ENCODE peak calls at places on chromosome 9, in eight cellular contexts. O, L, U, A, K, J, X and B are unnamed samples.

GRCh38 chr9:4665357-4665756 is 923 bp downstream of the SPATA6L start:
- DNase-seq in X (no peak), K (no peak), A (no peak), O (no peak), J (no peak), U (no peak), L (no peak), B (no peak)

GRCh38 chr9:94164756-94165549 is 80.7 kb downstream of the PTPDC1 start:
- DNase-seq in L (no peak), J (no peak), O (no peak), A (no peak), K (no peak), U (no peak), X (no peak), B (no peak)

GRCh38 chr9:78167356-78167755 is 68.5 kb upstream of the CEP78 start:
- DNase-seq in O (no peak), X (no peak), K (no peak), A (no peak), U (no peak), J (no peak), L (peak), B (no peak)

GRCh38 chr9:127899200-127899943 is at the start of gene ST6GALNAC6:
- DNase-seq in O (no peak), A (no peak), J (peak), L (no peak), K (peak), X (no peak), U (peak), B (no peak)

GRCh38 chr9:137064027-137064879 is 6.1 kb downstream of the SAPCD2 start:
- DNase-seq in J (peak), O (no peak), A (no peak), U (peak), L (peak), X (no peak), K (peak), B (peak)

GRCh38 chr9:92746567-92747458 is 17.8 kb downstream of the BICD2 start:
- DNase-seq in X (no peak), J (no peak), O (no peak), U (no peak), L (no peak), K (no peak), A (no peak), B (no peak)

GRCh38 chr9:95226921-95227320 is 90.6 kb downstream of the FANCC start:
- DNase-seq in X (no peak), A (no peak), L (no peak), O (no peak), U (no peak), J (no peak), K (no peak), B (no peak)

GRCh38 chr9:21812945-21813568 is 10.6 kb downstream of the MTAP start:
- DNase-seq in O (no peak), U (peak), X (no peak), J (peak), A (no peak), L (peak), K (peak), B (peak)

GRCh38 chr9:14769235-14769580 is 46.7 kb upstream of the CER1 start:
- DNase-seq in J (peak), U (no peak), L (no peak), O (no peak), A (no peak), X (no peak), K (no peak), B (no peak)

GRCh38 chr9:23117621-23118020 is 671.0 kb downstream of the DMRTA1 start:
- DNase-seq in K (no peak), L (no peak), J (no peak), O (no peak), U (no peak), X (no peak), A (no peak), B (no peak)

GRCh38 chr9:83059417-83059816 is 3.5 kb downstream of the RASEF start:
- DNase-seq in L (no peak), O (no peak), A (no peak), U (no peak), X (no peak), K (no peak), J (no peak), B (no peak)

GRCh38 chr9:108282872-108283271 is 572.9 kb downstream of the ACTL7B start:
- DNase-seq in A (no peak), L (no peak), X (no peak), J (no peak), K (no peak), U (no peak), O (no peak), B (no peak)

GRCh38 chr9:109411069-109411761 is 86.9 kb downstream of the PTPN3 start:
- DNase-seq in K (peak), A (no peak), J (no peak), O (no peak), L (no peak), X (no peak), U (no peak), B (no peak)

GRCh38 chr9:35923927-35924763 is 14.9 kb downstream of the SPAAR start:
- DNase-seq in X (no peak), L (no peak), K (no peak), U (no peak), O (peak), A (no peak), J (no peak), B (no peak)

GRCh38 chr9:99046068-99046467 is 58.8 kb upstream of the TGFBR1 start:
- DNase-seq in O (no peak), X (no peak), U (no peak), J (no peak), A (no peak), L (no peak), K (no peak), B (no peak)

GRCh38 chr9:115596743-115597080 is 478.8 kb upstream of the TNC start:
- DNase-seq in O (no peak), J (no peak), U (no peak), K (no peak), X (no peak), A (no peak), L (no peak), B (no peak)

GRCh38 chr9:75239176-75239575 is 150.9 kb downstream of the OSTF1 start:
- DNase-seq in K (no peak), O (no peak), J (no peak), X (no peak), L (peak), U (no peak), A (no peak), B (no peak)

GRCh38 chr9:116980582-116980981 is 293.5 kb downstream of the TRIM32 start:
- DNase-seq in A (no peak), X (no peak), U (no peak), O (no peak), J (no peak), L (no peak), K (no peak), B (no peak)

DNA sequence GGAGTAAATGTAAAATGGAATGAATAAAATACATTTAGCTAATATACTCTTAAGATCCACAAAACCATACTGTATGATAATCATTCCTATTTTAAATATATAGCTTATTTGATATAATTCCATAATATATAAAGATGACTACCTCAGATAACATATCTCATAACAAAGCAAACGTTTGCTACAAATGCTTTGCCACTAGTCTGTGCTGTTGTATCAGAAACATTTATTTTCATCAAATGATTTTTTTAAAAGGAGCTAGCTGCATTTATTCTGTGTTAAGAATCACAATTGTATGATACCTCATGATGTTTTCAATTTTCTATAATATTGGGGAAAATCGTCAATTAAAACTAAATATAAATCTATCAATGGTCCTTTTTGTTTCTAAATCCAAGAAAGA is 567.2 kb downstream of the PTPRD start:
- DNase-seq in X (no peak), J (no peak), U (no peak), O (no peak), K (no peak), A (no peak), L (no peak), B (no peak)
- TF ChIP-seq CTCF in X (no peak), J (no peak), U (no peak), O (peak), K (no peak), A (peak), L (no peak), B (no peak)

GRCh38 chr9:27535701-27536118 is 6.1 kb upstream of the MOB3B start:
- DNase-seq in J (peak), X (no peak), A (no peak), U (no peak), O (no peak), K (no peak), L (no peak), B (no peak)
- TF ChIP-seq CTCF in J (peak), X (no peak), A (peak), U (no peak), O (no peak), K (peak), L (no peak), B (no peak)

GRCh38 chr9:105413486-105414068 is 34.3 kb upstream of the FSD1L start:
- DNase-seq in X (no peak), U (no peak), O (no peak), J (no peak), L (no peak), A (no peak), K (no peak), B (no peak)
- TF ChIP-seq CTCF in X (no peak), U (no peak), O (peak), J (no peak), L (no peak), A (peak), K (peak), B (no peak)

DNA sequence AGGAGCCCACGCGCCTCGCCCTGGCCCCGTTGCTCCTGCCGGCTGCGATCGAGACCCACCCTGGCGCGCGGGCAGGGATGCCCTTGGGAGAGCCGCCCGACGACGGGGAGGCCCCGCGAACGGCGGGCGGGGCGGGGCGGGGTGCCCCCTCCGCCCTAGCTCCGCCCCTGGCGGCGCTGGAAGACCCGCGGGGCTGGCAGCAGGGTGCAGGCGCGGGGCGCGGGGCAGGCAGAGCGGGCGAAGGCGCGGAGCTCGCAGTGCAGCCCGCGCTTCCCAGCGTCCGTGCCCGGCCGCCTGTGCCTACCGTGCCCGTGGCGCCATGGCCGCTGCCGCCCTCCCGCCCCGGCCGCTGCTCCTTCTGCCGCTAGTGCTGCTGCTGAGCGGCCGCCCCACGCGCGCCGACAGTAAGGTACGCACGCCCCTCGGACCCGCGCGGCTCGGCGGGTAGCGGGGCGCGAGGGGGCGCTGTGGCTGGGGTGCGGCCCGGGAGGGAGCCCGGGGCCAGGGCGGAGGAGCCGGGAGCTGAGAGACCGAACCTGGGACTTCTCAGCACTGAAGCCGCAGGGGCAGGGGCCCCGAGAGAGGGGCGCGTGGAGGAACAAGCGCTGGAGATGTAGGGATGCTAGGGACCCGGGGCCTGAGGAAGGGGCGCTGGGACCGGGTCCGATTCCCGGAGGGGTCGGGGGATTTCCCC is at the start of gene OLFML2A:
- DNase-seq in L (no peak), A (no peak), X (no peak), O (no peak), U (peak), J (peak), K (peak), B (no peak)
- TF ChIP-seq CTCF in L (no peak), A (peak), X (no peak), O (peak), U (no peak), J (peak), K (no peak), B (no peak)

DNA sequence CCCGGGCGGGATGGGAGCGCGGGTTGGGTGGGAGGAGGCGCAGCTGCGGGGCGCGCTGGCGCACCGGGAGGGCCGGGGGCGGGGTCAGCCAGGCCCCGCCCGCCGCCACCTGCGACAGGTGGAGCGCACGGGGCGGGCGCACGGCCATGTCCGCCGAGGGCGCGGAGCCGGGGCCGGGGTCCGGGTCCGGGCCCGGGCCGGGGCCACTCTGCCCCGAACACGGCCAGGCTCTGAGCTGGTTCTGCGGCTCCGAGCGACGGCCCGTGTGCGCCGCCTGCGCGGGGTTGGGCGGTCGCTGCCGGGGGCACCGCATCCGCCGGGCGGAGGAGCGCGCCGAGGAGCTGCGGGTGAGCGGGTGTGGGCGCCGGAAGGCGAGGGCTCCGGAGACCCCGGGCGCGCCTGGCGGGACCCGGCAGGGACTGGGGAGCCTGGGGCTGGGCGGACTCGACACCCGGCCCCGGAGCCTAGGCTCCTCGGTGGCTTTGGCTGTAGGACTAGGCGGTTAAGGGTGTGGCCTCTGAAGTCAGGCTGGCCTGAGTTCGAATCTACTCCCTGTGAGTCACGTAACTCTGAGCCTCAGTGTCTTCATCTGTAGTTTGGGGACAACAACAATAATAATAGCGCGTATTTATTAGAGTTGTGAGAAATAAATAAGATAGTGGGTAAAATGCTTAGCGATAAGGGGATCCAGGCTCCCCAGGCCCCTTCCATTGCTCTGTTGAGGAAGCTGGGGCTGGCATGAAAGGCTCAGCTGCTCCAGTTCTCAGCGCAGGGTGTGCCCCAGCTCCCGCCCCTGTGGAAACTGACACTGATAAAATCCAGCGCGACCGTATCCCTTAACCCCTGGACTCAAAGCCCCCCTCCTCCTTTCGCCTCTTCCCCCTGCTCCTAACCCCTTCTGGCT is at the start of gene BSPRY:
- DNase-seq in A (no peak), J (peak), L (no peak), U (no peak), O (no peak), X (no peak), K (peak), B (no peak)
- TF ChIP-seq CTCF in A (no peak), J (no peak), L (no peak), U (no peak), O (no peak), X (no peak), K (no peak), B (no peak)